ENCODE peak calls at places on chromosome 7, in ten cellular contexts. H, U, K, B, M, A, O, P, E and G are unnamed samples. For H3K4me1, the result is how much of the 10 kb centered on the place peaks cover.

GRCh38 chr7:137992042-137992737 is 9.7 kb downstream of the CREB3L2 start:
- DNase-seq in H (no peak), U (no peak), K (no peak), B (no peak), M (no peak), A (no peak), O (no peak), P (no peak), E (no peak), G (no peak)

GRCh38 chr7:3559178-3559765 is 258.2 kb downstream of the SDK1 start:
- DNase-seq in H (no peak), U (no peak), K (peak), B (no peak), M (no peak), A (no peak), O (no peak), P (peak), E (no peak), G (no peak)

GRCh38 chr7:96314402-96315108 is 7.3 kb downstream of the SLC25A13 start:
- DNase-seq in H (no peak), U (no peak), K (peak), B (no peak), M (no peak), A (no peak), O (no peak), P (no peak), E (no peak), G (no peak)

GRCh38 chr7:106623846-106624245 is 37.1 kb downstream of the CCDC71L start:
- DNase-seq in H (no peak), U (no peak), K (no peak), B (no peak), M (no peak), A (no peak), O (no peak), P (no peak), E (no peak), G (no peak)

GRCh38 chr7:12709731-12710502 is 22.5 kb downstream of the ARL4A start:
- DNase-seq in H (no peak), U (no peak), K (peak), B (no peak), M (no peak), A (no peak), O (no peak), P (no peak), E (no peak), G (no peak)

GRCh38 chr7:43385309-43385680 is 197.6 kb upstream of the STK17A start:
- DNase-seq in H (no peak), U (no peak), K (no peak), B (no peak), M (no peak), A (no peak), O (no peak), P (no peak), E (no peak), G (no peak)

GRCh38 chr7:75716992-75717626 is 21.6 kb downstream of the HIP1 start:
- DNase-seq in H (peak), U (peak), K (no peak), B (no peak), M (no peak), A (no peak), O (peak), P (no peak), E (no peak), G (no peak)

GRCh38 chr7:148607151-148607661 is 16.6 kb downstream of the C7orf33 start:
- DNase-seq in H (no peak), U (no peak), K (no peak), B (no peak), M (no peak), A (peak), O (no peak), P (no peak), E (no peak), G (no peak)

GRCh38 chr7:115038158-115038557 is 116.3 kb downstream of the MDFIC start:
- DNase-seq in H (no peak), U (no peak), K (no peak), B (peak), M (no peak), A (no peak), O (no peak), P (no peak), E (no peak), G (no peak)

GRCh38 chr7:2001601-2002442 is 230.9 kb downstream of the MAD1L1 start:
- DNase-seq in H (no peak), U (peak), K (no peak), B (no peak), M (no peak), A (no peak), O (peak), P (no peak), E (peak), G (peak)

GRCh38 chr7:131636092-131636491 is 79.7 kb upstream of the PODXL start:
- DNase-seq in H (no peak), U (no peak), K (no peak), B (no peak), M (no peak), A (no peak), O (no peak), P (no peak), E (peak), G (no peak)

GRCh38 chr7:157370761-157371160 is 34.0 kb downstream of the DNAJB6 start:
- DNase-seq in H (no peak), U (no peak), K (no peak), B (no peak), M (no peak), A (no peak), O (no peak), P (no peak), E (no peak), G (no peak)

GRCh38 chr7:21941570-21942224 is 4.0 kb downstream of the CDCA7L start:
- DNase-seq in H (no peak), U (no peak), K (peak), B (no peak), M (no peak), A (no peak), O (no peak), P (no peak), E (no peak), G (no peak)

GRCh38 chr7:95700917-95701316 is 71.4 kb upstream of the DYNC1I1 start:
- DNase-seq in H (no peak), U (no peak), K (no peak), B (no peak), M (no peak), A (no peak), O (no peak), P (no peak), E (no peak), G (no peak)

GRCh38 chr7:66138994-66139752 is 24.5 kb downstream of the CRCP start:
- DNase-seq in H (no peak), U (no peak), K (no peak), B (no peak), M (no peak), A (no peak), O (no peak), P (no peak), E (no peak), G (no peak)

DNA sequence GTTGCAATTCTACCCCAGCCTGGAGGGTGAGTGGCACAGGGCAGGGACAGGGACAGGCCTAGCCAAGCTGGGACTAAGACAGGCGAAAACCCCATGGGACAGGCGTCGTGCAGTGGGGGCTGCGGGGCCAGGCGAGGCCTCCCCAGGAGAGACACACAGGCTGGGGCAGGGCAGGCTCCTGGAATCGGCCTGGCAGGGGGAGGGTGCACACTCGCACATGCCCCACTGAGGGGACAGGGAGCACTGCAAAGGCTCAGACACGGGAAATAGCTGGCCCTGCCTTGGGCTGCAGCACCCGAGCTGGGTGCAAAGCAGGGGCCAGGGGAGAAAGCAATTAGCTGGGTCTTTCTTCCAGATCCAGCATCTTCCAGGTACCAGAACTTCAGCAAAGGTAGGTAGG is 10.4 kb downstream of the LAT2 start:
- DNase-seq in H (no peak), U (no peak), K (no peak), B (no peak), M (no peak), A (no peak), O (no peak), P (no peak), E (no peak), G (no peak)
- H3K4me1 ChIP-seq in H (under half), U (under half), K (under half), B (under half), M (under half), A (under half), O (under half), P (under half), E (under half), G (under half)

GRCh38 chr7:26170663-26171062 is 18.7 kb downstream of the NFE2L3 start:
- DNase-seq in H (no peak), U (no peak), K (no peak), B (no peak), M (no peak), A (no peak), O (no peak), P (no peak), E (no peak), G (no peak)
- H3K27ac ChIP-seq in H (no peak), U (no peak), K (no peak), B (no peak), M (no peak), A (no peak), O (no peak), P (no peak), E (no peak), G (no peak)

GRCh38 chr7:91137447-91137846 is 126.8 kb upstream of the FZD1 start:
- DNase-seq in H (no peak), U (no peak), K (no peak), B (no peak), M (no peak), A (no peak), O (no peak), P (no peak), E (no peak), G (no peak)

GRCh38 chr7:91140982-91141381 is 123.3 kb upstream of the FZD1 start:
- DNase-seq in H (no peak), U (no peak), K (peak), B (no peak), M (no peak), A (no peak), O (no peak), P (no peak), E (no peak), G (no peak)

GRCh38 chr7:91137969-91138368 is 126.3 kb upstream of the FZD1 start:
- DNase-seq in H (no peak), U (no peak), K (no peak), B (no peak), M (no peak), A (no peak), O (no peak), P (no peak), E (no peak), G (no peak)

GRCh38 chr7:91140286-91140685 is 123.9 kb upstream of the FZD1 start:
- DNase-seq in H (no peak), U (no peak), K (no peak), B (no peak), M (no peak), A (no peak), O (no peak), P (no peak), E (no peak), G (no peak)

DNA sequence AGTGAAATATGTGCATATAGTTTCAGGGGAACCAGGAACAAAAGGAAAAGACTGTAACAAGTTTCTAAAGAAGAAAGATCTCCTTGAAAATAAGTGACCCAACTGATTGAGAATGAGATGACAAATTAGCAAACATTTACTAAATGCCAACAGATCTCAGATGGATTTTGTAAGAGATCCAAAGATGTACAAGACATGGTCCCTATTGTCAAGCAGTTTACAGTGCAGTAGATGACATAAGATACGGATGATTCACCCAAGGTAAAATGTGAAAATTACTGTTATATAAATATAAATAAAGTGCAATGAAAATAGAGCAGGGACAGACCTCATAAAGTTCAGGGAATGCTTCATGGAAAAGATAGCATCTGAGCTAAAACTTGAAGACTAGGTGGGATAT is 121.5 kb upstream of the FZD1 start:
- DNase-seq in H (no peak), U (no peak), K (no peak), B (no peak), M (no peak), A (no peak), O (no peak), P (no peak), E (no peak), G (no peak)
- H3K4me1 ChIP-seq in H (under half), U (under half), K (under half), B (under half), M (under half), A (under half), O (under half), P (under half), E (under half), G (under half)

GRCh38 chr7:50351267-50351666 is 46.8 kb downstream of the IKZF1 start:
- DNase-seq in H (no peak), U (no peak), K (no peak), B (no peak), M (no peak), A (no peak), O (no peak), P (no peak), E (no peak), G (no peak)

GRCh38 chr7:50349963-50350944 is 45.7 kb downstream of the IKZF1 start:
- DNase-seq in H (no peak), U (no peak), K (no peak), B (no peak), M (peak), A (no peak), O (no peak), P (no peak), E (no peak), G (no peak)

GRCh38 chr7:50353201-50353600 is 48.7 kb downstream of the IKZF1 start:
- DNase-seq in H (no peak), U (no peak), K (no peak), B (no peak), M (no peak), A (no peak), O (no peak), P (no peak), E (no peak), G (no peak)

GRCh38 chr7:50353894-50354595 is 49.5 kb downstream of the IKZF1 start:
- DNase-seq in H (no peak), U (no peak), K (no peak), B (no peak), M (no peak), A (no peak), O (no peak), P (no peak), E (no peak), G (no peak)

GRCh38 chr7:50352282-50352681 is 47.8 kb downstream of the IKZF1 start:
- DNase-seq in H (no peak), U (no peak), K (no peak), B (no peak), M (no peak), A (no peak), O (no peak), P (no peak), E (no peak), G (no peak)
- H3K27ac ChIP-seq in H (no peak), U (no peak), K (no peak), B (no peak), M (peak), A (no peak), O (no peak), P (no peak), E (no peak), G (no peak)